ENCODE peak calls at places on chromosomes 4 and X, in eight cellular contexts. C is fibroblast of pulmonary artery, F is transverse colon, D is HFF-Myc, Z is RWPE1, A is 8988T, X is NCI-H510A, V is WTC11. S is an unnamed sample.

GRCh38 chrX:120251471-120252011 is 929 bp downstream of the ZBTB33 start:
- DNase-seq in Z (peak), X (no peak), V (no peak), A (no peak), F (peak), D (no peak), C (peak), S (peak)

GRCh38 chr4:119172223-119172622 is 36.6 kb downstream of the MYOZ2 start:
- DNase-seq in D (no peak), V (no peak), X (no peak), A (no peak), C (no peak), Z (no peak), F (no peak), S (no peak)

GRCh38 chrX:118727686-118728339 is 407 bp downstream of the IL13RA1 start:
- DNase-seq in D (no peak), Z (no peak), V (peak), C (peak), A (no peak), X (no peak), F (peak), S (no peak)

GRCh38 chrX:42752730-42753129 is 25.2 kb downstream of the PPP1R2C start:
- DNase-seq in Z (no peak), X (no peak), D (no peak), V (no peak), A (no peak), F (no peak), C (no peak), S (peak)

GRCh38 chr4:2075987-2076907 is 17.1 kb downstream of the NAT8L start:
- DNase-seq in A (no peak), D (no peak), X (no peak), V (no peak), C (no peak), F (no peak), Z (no peak), S (no peak)

GRCh38 chrX:51802917-51803688 is 59.9 kb downstream of the GSPT2 start:
- DNase-seq in V (peak), F (peak), X (peak), D (peak), Z (peak), C (peak), A (no peak), S (peak)

GRCh38 chr4:138522366-138522765 is 280.2 kb upstream of the SLC7A11 start:
- DNase-seq in Z (peak), X (no peak), V (no peak), F (no peak), C (peak), D (no peak), A (no peak), S (peak)

GRCh38 chrX:37060999-37061398 is 52.8 kb downstream of the FAM47C start:
- DNase-seq in Z (peak), A (no peak), D (no peak), V (no peak), X (no peak), C (peak), F (no peak), S (peak)

GRCh38 chr4:127586922-127587571 is 45.7 kb upstream of the INTU start:
- DNase-seq in D (peak), A (no peak), X (no peak), C (peak), Z (peak), F (no peak), V (peak), S (peak)

GRCh38 chr4:53861856-53862610 is 202.4 kb downstream of the CHIC2 start:
- DNase-seq in Z (no peak), V (no peak), F (no peak), X (peak), C (peak), A (no peak), D (peak), S (no peak)

GRCh38 chr4:82621212-82621611 is 59.4 kb upstream of the TMEM150C start:
- DNase-seq in A (no peak), D (no peak), C (no peak), V (no peak), Z (no peak), F (no peak), X (no peak), S (no peak)

GRCh38 chr4:43394976-43395375 is 502.5 kb downstream of the GRXCR1 start:
- DNase-seq in X (no peak), V (no peak), A (no peak), C (peak), F (no peak), D (peak), Z (no peak), S (no peak)

GRCh38 chrX:142076633-142077032 is 128.5 kb downstream of the MAGEC2 start:
- DNase-seq in D (no peak), Z (no peak), C (no peak), X (no peak), V (no peak), F (no peak), A (no peak), S (no peak)

GRCh38 chr4:141120036-141120593 is 13.2 kb downstream of the RNF150 start:
- DNase-seq in F (no peak), A (no peak), X (no peak), Z (no peak), V (no peak), D (no peak), C (no peak), S (no peak)

GRCh38 chr4:87066403-87067119 is 131.8 kb downstream of the AFF1 start:
- DNase-seq in A (no peak), Z (no peak), X (no peak), V (no peak), C (no peak), D (no peak), F (no peak), S (no peak)

GRCh38 chr4:39043058-39043696 is 11.0 kb upstream of the TMEM156 start:
- DNase-seq in X (no peak), C (peak), D (no peak), Z (peak), F (no peak), V (no peak), A (no peak), S (no peak)

GRCh38 chrX:42530027-42530426 is 247.9 kb downstream of the PPP1R2C start:
- DNase-seq in F (no peak), D (no peak), Z (peak), X (no peak), A (no peak), V (no peak), C (peak), S (peak)

GRCh38 chr4:111362891-111363290 is 740.0 kb upstream of the PITX2 start:
- DNase-seq in C (peak), F (no peak), D (no peak), X (no peak), Z (no peak), A (no peak), V (no peak), S (no peak)

GRCh38 chr4:23207059-23207458 is 514.3 kb downstream of the GBA3 start:
- DNase-seq in D (no peak), Z (no peak), V (no peak), C (no peak), F (no peak), A (no peak), X (no peak), S (no peak)

GRCh38 chr4:139242511-139243051 is 37.4 kb downstream of the MGARP start:
- DNase-seq in X (no peak), D (peak), Z (peak), A (no peak), C (peak), V (no peak), F (no peak), S (no peak)

GRCh38 chrX:151920101-151920500 is 7.4 kb downstream of the MAGEA4 start:
- DNase-seq in C (no peak), A (no peak), F (no peak), X (no peak), V (no peak), D (no peak), Z (no peak), S (no peak)

GRCh38 chr4:5370286-5370685 is 319.0 kb downstream of the STK32B start:
- DNase-seq in D (no peak), Z (peak), V (no peak), C (no peak), A (no peak), X (no peak), F (no peak), S (no peak)

GRCh38 chrX:8738588-8739189 is 6.8 kb upstream of the ANOS1 start:
- DNase-seq in Z (no peak), D (no peak), X (no peak), A (no peak), C (peak), F (peak), V (peak), S (peak)

GRCh38 chr4:186563761-186564160 is 8.4 kb upstream of the MTNR1A start:
- DNase-seq in V (no peak), A (no peak), F (no peak), X (no peak), C (no peak), D (no peak), Z (no peak), S (no peak)

GRCh38 chr4:157898836-157899605 is 273.8 kb downstream of the GASK1B start:
- DNase-seq in A (no peak), V (no peak), Z (no peak), D (no peak), X (no peak), F (no peak), C (no peak), S (no peak)

GRCh38 chr4:107719211-107719926 is 665 bp downstream of the PAPSS1 start:
- DNase-seq in C (peak), D (no peak), F (no peak), V (no peak), A (no peak), Z (peak), X (peak), S (peak)

GRCh38 chrX:150683536-150684146 is 9.6 kb upstream of the MTMR1 start:
- DNase-seq in Z (peak), V (no peak), D (peak), F (no peak), X (no peak), C (peak), A (no peak), S (peak)

GRCh38 chr4:13246107-13246506 is 238.0 kb downstream of the RAB28 start:
- DNase-seq in F (no peak), Z (no peak), X (no peak), C (no peak), V (no peak), D (no peak), A (no peak), S (no peak)

GRCh38 chrX:30875957-30876356 is 13.1 kb downstream of the TAB3 start:
- DNase-seq in D (no peak), Z (peak), C (peak), X (no peak), V (no peak), A (no peak), F (no peak), S (no peak)

GRCh38 chr4:69874507-69874906 is 14.6 kb upstream of the SULT1E1 start:
- DNase-seq in X (no peak), A (no peak), Z (peak), V (no peak), F (no peak), C (no peak), D (no peak), S (no peak)

GRCh38 chrX:32448320-32448719 is 763.0 kb downstream of the DMD start:
- DNase-seq in C (no peak), F (no peak), Z (no peak), X (no peak), V (no peak), A (no peak), D (no peak), S (peak)